ENCODE peak calls at places on chromosome 2, in four cellular contexts. U is SK-N-SH, V is PC-9, G is hepatocyte. B is an unnamed sample. For H3K9me2, the result is how much of the 10 kb centered on the place peaks cover.

GRCh38 chr2:156405586-156405985 is 30.6 kb upstream of the GPD2 start:
- DNase-seq in G (peak), V (peak), U (no peak), B (no peak)

GRCh38 chr2:39620067-39620466 is 45.6 kb upstream of the TMEM178A start:
- DNase-seq in V (peak), U (peak), G (peak), B (no peak)

GRCh38 chr2:240982821-240983281 is 15.6 kb upstream of the SNED1 start:
- DNase-seq in G (no peak), U (no peak), V (no peak), B (no peak)

GRCh38 chr2:186309901-186310300 is 176.2 kb upstream of the ZC3H15 start:
- DNase-seq in G (peak), U (no peak), V (no peak), B (no peak)

GRCh38 chr2:106582431-106583143 is 95.4 kb downstream of the CD8B2 start:
- DNase-seq in G (peak), V (peak), U (peak), B (peak)

GRCh38 chr2:119066272-119066804 is 92.2 kb downstream of the C1QL2 start:
- DNase-seq in G (no peak), V (no peak), U (no peak), B (no peak)

GRCh38 chr2:222241054-222241453 is 57.7 kb downstream of the PAX3 start:
- DNase-seq in G (no peak), V (no peak), U (no peak), B (no peak)

GRCh38 chr2:161206491-161207032 is 46.3 kb downstream of the TANK start:
- DNase-seq in U (no peak), V (no peak), G (no peak), B (no peak)

GRCh38 chr2:230714122-230714453 is 1.4 kb downstream of the CAB39 start:
- DNase-seq in U (no peak), V (peak), G (peak), B (peak)

GRCh38 chr2:168519534-168520308 is 63.6 kb downstream of the CERS6 start:
- DNase-seq in U (no peak), V (no peak), G (no peak), B (no peak)

GRCh38 chr2:149894760-149895159 is 307.2 kb upstream of the MMADHC start:
- DNase-seq in G (no peak), V (no peak), U (no peak), B (no peak)

GRCh38 chr2:219230201-219230540 is 565 bp downstream of the ANKZF1 start:
- DNase-seq in G (peak), U (peak), V (peak), B (peak)

GRCh38 chr2:201923991-201924390 is 109.7 kb upstream of the FZD7 start:
- DNase-seq in V (no peak), U (no peak), G (no peak), B (no peak)

GRCh38 chr2:166239548-166239947 is 111.7 kb upstream of the SCN1A start:
- DNase-seq in G (no peak), U (no peak), V (peak), B (no peak)

GRCh38 chr2:218074031-218074430 is 5.0 kb downstream of the RUFY4 start:
- DNase-seq in V (peak), U (no peak), G (peak), B (peak)

GRCh38 chr2:191597186-191597751 is 80.7 kb upstream of the NABP1 start:
- DNase-seq in U (no peak), G (no peak), V (no peak), B (no peak)

GRCh38 chr2:25397777-25398176 is 56.1 kb upstream of the DNMT3A start:
- DNase-seq in U (peak), V (no peak), G (no peak), B (no peak)

GRCh38 chr2:162524192-162524591 is 180.3 kb downstream of the GCA start:
- DNase-seq in U (no peak), G (peak), V (no peak), B (no peak)

GRCh38 chr2:145411493-145411892 is 891.6 kb upstream of the ZEB2 start:
- DNase-seq in V (no peak), G (no peak), U (no peak), B (peak)

GRCh38 chr2:166419616-166419934 is 43.8 kb upstream of the SCN9A start:
- DNase-seq in U (no peak), G (peak), V (no peak), B (peak)

GRCh38 chr2:131035112-131035825 is 58.0 kb downstream of the FAM168B start:
- DNase-seq in G (no peak), V (no peak), U (peak), B (no peak)

GRCh38 chr2:179239194-179239593 is 25.4 kb downstream of the SESTD1 start:
- DNase-seq in U (no peak), G (peak), V (peak), B (no peak)

GRCh38 chr2:172079838-172080640 is 5.3 kb upstream of the DLX1 start:
- DNase-seq in G (no peak), U (no peak), V (no peak), B (no peak)

GRCh38 chr2:27308359-27308875 is at the start of gene UCN:
- DNase-seq in U (peak), G (peak), V (no peak), B (no peak)

GRCh38 chr2:98911376-98912154 is 24.5 kb downstream of the CRACDL start:
- DNase-seq in G (peak), U (no peak), V (no peak), B (no peak)

DNA sequence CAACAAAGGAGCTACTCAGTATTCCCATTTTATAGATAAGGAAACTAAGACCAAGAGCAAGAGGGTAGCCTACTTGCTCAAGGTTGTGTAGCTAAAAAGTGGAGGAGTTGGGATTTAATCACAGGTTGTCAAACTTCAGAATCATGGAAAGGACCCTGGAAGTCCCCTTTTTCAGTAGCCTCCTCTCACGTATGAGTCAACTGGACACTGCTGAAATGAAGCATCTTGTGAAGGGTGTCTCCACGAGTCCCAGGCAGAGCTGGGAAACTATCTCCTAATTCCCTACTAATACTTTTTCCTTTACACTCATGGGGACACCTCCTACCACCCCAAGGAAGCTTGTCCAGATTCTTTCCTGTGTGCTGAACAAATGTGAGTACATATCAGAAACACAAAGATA is 155.8 kb downstream of the RHBDD1 start:
- DNase-seq in G (no peak), V (no peak), U (no peak), B (no peak)
- H3K4me3 ChIP-seq in G (no peak), V (no peak), U (no peak), B (no peak)

DNA sequence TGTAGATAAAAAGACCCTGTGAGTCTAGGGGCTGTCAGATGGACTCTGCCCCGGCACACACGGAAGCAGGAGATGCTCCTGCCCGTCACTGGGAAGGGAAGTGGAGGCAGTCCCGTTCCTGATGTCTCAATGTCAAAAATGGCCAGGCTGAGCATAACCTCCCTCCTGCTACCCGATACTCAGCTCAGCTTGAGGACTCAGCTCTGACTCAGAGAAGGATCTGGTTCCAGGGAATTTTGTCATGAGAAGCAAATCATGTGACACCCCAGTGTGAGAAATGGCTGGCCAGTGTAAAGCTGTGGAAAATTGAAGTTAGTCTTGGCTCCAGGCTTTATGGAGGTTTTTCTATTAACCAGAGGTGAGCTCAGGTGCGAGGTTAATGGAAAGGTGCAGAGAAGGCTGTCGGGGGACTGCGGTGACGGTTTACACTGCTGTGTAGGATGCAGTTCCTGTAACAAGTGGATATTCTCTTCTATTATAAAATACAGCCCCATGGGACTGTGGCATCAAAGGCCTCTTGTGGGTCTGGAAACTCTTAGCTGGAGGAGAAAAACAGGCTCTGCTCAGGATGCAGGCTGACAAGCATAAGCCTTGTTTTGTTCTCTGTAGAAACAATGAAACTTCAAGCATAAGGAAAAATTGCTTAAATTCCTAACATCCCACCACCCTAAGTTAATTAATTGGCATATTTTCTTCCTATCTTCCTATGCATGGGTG is 24.7 kb upstream of the AGAP1 start:
- DNase-seq in V (peak), G (peak), U (no peak), B (no peak)
- H3K4me2 ChIP-seq in V (peak), G (peak), U (peak), B (no peak)

DNA sequence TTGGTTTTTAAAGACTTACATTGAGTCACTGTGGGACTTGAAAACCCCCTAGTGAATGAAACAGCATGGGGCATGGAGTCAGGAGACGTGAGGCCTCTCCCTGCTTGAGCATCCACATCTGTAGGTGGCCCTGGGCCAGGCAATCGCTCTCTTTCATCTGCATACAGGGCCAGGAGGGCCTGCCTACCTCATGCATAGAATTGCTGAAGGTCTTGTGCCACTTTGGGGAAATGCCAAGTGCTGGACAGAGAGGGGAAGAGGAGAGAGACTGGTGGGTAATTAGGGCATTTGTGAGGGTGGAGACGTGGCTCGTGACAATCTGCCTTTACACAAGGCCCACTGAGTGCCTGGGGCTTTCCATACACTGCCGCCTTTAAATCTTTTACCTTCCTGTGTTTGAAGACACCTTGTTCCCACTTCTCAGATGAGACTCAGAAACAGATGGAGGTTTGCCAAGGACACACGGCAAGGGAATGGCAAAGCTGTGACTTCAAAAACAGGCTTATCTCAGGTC is 322.2 kb upstream of the HS6ST1 start:
- DNase-seq in G (no peak), V (no peak), U (no peak), B (no peak)
- H3K9me2 ChIP-seq in G (under half), V (under half), U (under half), B (under half)

GRCh38 chr2:143434445-143434844 is 305.2 kb downstream of the ARHGAP15 start:
- DNase-seq in V (no peak), G (no peak), U (no peak), B (no peak)
- H3K4me3 ChIP-seq in V (no peak), G (no peak), U (no peak), B (no peak)

GRCh38 chr2:37632310-37632709 is 39.1 kb downstream of the CDC42EP3 start:
- DNase-seq in U (no peak), G (no peak), V (no peak), B (no peak)
- H3K4me2 ChIP-seq in U (peak), G (no peak), V (no peak), B (no peak)

DNA sequence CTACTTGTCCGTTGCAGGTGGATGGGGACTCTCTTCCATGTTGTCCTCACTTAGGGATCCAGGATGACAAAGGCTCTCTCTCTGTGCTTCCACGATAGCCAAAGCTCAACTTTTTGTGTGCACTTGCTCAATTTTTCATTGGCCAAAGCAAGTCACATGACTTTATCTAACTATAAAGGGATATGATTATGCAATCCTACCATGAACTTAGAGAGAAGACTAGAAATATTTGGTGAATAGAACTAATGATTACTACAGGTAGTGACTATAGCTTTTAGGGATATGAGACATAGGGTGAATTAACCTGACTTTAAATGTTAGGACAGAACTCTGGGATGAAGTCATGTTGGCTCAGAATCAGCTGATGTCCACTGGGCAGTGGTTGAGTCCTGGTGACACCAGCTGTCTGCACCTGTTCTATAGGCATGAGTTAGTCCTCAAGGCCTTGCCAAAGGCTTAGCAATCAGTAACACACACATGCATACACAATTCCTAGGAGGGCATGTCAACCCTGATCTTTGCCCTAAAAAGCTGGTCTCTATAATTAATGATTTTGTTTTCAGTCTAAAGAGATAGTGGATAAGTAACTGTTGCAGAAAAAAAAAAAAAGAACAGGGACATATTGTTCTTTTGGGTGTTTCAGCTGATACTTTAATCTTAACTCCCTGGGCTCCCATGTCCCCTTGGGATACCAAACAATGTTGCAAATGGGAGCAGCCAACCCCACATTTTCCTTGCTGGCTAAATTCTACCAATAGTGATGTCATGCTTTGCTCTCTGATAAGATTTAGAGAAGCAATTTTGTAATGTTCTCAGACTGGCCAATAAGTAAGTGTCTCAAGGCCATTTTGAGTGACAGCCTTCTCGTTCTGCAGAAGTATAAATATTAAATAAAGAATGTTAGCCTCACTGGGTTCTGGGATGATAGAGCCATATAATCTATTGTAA is 12.5 kb upstream of the HK2 start:
- DNase-seq in V (no peak), G (no peak), U (no peak), B (no peak)
- H3K9me2 ChIP-seq in V (under half), G (under half), U (under half), B (under half)

GRCh38 chr2:9359463-9359862 is 63.9 kb downstream of the ITGB1BP1 start:
- DNase-seq in V (no peak), U (no peak), G (no peak), B (no peak)
- H3K4me3 ChIP-seq in V (no peak), U (no peak), G (no peak), B (no peak)

DNA sequence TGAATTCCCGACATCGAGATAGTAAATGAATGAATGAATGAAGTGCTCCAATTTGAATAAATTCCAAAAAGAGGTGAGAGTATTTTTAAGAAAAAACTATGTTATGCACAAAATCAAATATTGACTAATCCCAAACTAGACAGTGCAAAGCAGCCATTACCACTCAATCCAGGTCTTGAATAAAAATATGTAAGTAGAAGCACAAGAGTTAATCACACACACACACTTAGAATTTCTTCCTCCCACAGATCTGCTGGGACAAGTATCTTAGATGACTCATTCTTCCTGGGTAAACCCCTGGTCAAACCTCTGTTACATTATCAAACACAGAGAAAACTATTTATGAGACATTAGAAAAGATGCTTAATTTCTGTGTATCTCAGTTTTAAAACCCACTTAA is 102.0 kb downstream of the PLA2R1 start:
- DNase-seq in U (no peak), V (peak), G (peak), B (no peak)
- H3K4me2 ChIP-seq in U (peak), V (no peak), G (no peak), B (no peak)